ENCODE peak calls at places on chromosomes 7 and 10, in six cellular contexts. One of them, this sample, is unnamed.

GRCh38 chr7:78311176-78311575 is 512.6 kb downstream of the PHTF2 start:
- DNase-seq in transverse colon: no peak
- DNase-seq in A673: no peak
- DNase-seq in foreskin fibroblast: no peak
- DNase-seq in lower lobe of right lung: no peak
- DNase-seq in GM12865: no peak
- DNase-seq in this sample: no peak

GRCh38 chr7:107016312-107016711 is 28.2 kb upstream of the PRKAR2B start:
- DNase-seq in transverse colon: no peak
- DNase-seq in A673: no peak
- DNase-seq in foreskin fibroblast: no peak
- DNase-seq in lower lobe of right lung: no peak
- DNase-seq in GM12865: no peak
- DNase-seq in this sample: no peak

GRCh38 chr7:123979876-123980275 is 53.0 kb downstream of the TMEM229A start:
- DNase-seq in transverse colon: no peak
- DNase-seq in A673: no peak
- DNase-seq in foreskin fibroblast: no peak
- DNase-seq in lower lobe of right lung: no peak
- DNase-seq in GM12865: no peak
- DNase-seq in this sample: peak; percentile 50

GRCh38 chr10:93198401-93199175 is 124.9 kb downstream of the CYP26A1 start:
- DNase-seq in transverse colon: no peak
- DNase-seq in A673: peak; percentile 14
- DNase-seq in foreskin fibroblast: peak; percentile 22
- DNase-seq in lower lobe of right lung: no peak
- DNase-seq in GM12865: no peak
- DNase-seq in this sample: peak; percentile 11

GRCh38 chr7:95886501-95887090 is 114.2 kb downstream of the DYNC1I1 start:
- DNase-seq in transverse colon: no peak
- DNase-seq in A673: peak; percentile 43
- DNase-seq in foreskin fibroblast: no peak
- DNase-seq in lower lobe of right lung: no peak
- DNase-seq in GM12865: no peak
- DNase-seq in this sample: peak; percentile 34

GRCh38 chr10:62911210-62911963 is 95.2 kb upstream of the EGR2 start:
- DNase-seq in transverse colon: no peak
- DNase-seq in A673: no peak
- DNase-seq in foreskin fibroblast: no peak
- DNase-seq in lower lobe of right lung: no peak
- DNase-seq in GM12865: no peak
- DNase-seq in this sample: no peak

GRCh38 chr10:129057856-129058663 is 409.0 kb upstream of the MGMT start:
- DNase-seq in transverse colon: peak; percentile 57
- DNase-seq in A673: no peak
- DNase-seq in foreskin fibroblast: no peak
- DNase-seq in lower lobe of right lung: no peak
- DNase-seq in GM12865: peak; percentile 74
- DNase-seq in this sample: no peak

GRCh38 chr10:3907514-3907913 is 122.5 kb upstream of the KLF6 start:
- DNase-seq in transverse colon: no peak
- DNase-seq in A673: no peak
- DNase-seq in foreskin fibroblast: no peak
- DNase-seq in lower lobe of right lung: no peak
- DNase-seq in GM12865: no peak
- DNase-seq in this sample: no peak

GRCh38 chr7:74203157-74203556 is 6.6 kb upstream of the LAT2 start:
- DNase-seq in transverse colon: peak; percentile 39
- DNase-seq in A673: peak; percentile 79
- DNase-seq in foreskin fibroblast: peak; percentile 51
- DNase-seq in lower lobe of right lung: no peak
- DNase-seq in GM12865: peak; percentile 44
- DNase-seq in this sample: peak; percentile 66

GRCh38 chr10:73183882-73184281 is 16.0 kb downstream of the FAM149B1 start:
- DNase-seq in transverse colon: no peak
- DNase-seq in A673: no peak
- DNase-seq in foreskin fibroblast: peak; percentile 90
- DNase-seq in lower lobe of right lung: no peak
- DNase-seq in GM12865: no peak
- DNase-seq in this sample: peak; percentile 2

DNA sequence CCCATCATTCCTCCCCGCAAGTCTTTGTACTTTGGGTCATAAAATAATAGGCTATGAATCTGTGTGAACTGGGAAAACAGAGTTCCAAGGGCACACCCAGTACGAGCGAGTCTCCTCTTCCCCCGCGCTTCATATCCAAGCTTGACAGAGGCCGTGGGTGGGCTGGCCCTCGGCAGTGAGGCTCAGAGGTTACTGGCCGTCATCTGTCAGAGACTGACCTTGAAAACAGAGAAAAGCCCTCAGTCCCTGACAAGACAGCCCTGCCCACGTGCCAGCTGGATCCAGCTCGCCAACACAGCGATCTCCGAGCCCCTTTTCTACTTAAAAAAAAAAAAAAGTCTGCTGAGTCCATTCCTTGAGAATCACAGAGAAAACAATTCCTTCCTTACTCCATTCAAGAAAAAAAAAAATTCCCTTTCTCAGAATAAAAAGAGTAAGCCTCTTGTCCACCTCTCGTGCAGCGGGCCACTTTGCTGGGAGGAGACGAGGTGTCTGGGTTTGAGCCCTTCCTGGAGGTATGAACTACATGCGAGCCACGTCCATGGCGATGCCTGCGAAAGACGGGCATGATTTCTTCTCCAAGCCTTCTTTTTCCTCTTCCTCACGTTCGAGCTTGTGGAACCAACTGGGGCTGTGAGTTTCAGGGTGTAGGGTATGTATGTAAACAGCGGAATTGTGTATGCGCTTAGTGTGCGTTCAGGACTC is 755 bp upstream of the BICC1 start:
- DNase-seq in transverse colon: peak; percentile 19
- DNase-seq in A673: peak; percentile 5
- DNase-seq in foreskin fibroblast: peak; percentile 32
- DNase-seq in lower lobe of right lung: no peak
- DNase-seq in GM12865: no peak
- DNase-seq in this sample: peak; percentile 24
- H3K4me3 ChIP-seq in transverse colon: peak overlapping the region; percentile 65
- H3K4me3 ChIP-seq in A673: peak overlapping the region; percentile 53
- H3K4me3 ChIP-seq in foreskin fibroblast: peak overlapping the region; percentile 77
- H3K4me3 ChIP-seq in lower lobe of right lung: peak overlapping the region; percentile 46
- H3K4me3 ChIP-seq in GM12865: no peak overlapping the region
- H3K4me3 ChIP-seq in this sample: peak overlapping the region; percentile 52

GRCh38 chr7:100190059-100190711 is 12.5 kb downstream of the STAG3 start:
- DNase-seq in transverse colon: no peak
- DNase-seq in A673: peak; percentile 69
- DNase-seq in foreskin fibroblast: peak; percentile 21
- DNase-seq in lower lobe of right lung: no peak
- DNase-seq in GM12865: peak; percentile 74
- DNase-seq in this sample: peak; percentile 47
- TF ChIP-seq CTCF in transverse colon: peak; percentile 41
- TF ChIP-seq CTCF in A673: peak; percentile 54
- TF ChIP-seq CTCF in foreskin fibroblast: peak; percentile 37
- TF ChIP-seq CTCF in lower lobe of right lung: peak; percentile 35
- TF ChIP-seq CTCF in GM12865: peak; percentile 48
- TF ChIP-seq CTCF in this sample: peak; percentile 14

DNA sequence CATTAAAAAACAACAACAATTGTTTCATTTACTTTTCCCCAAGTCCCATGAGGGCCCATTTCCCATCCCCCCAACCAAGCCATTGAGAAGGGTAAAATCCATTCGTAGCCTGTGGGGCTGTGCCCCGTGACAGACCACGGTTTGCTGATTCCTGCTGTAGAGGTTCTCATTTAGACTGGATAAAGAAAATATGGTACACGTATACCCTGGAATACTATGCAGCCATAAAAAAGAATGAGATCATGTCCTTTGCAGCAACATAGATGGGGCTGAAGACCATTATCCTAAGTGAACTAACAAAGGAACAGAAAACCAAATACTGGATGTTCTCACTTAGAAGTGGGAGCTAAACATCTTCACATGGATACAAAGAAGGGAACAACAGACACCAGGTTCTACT is 44.9 kb downstream of the ZNF783 start:
- DNase-seq in transverse colon: no peak
- DNase-seq in A673: no peak
- DNase-seq in foreskin fibroblast: no peak
- DNase-seq in lower lobe of right lung: no peak
- DNase-seq in GM12865: no peak
- DNase-seq in this sample: no peak
- H3K4me3 ChIP-seq in transverse colon: no peak overlapping the region
- H3K4me3 ChIP-seq in A673: no peak overlapping the region
- H3K4me3 ChIP-seq in foreskin fibroblast: no peak overlapping the region
- H3K4me3 ChIP-seq in lower lobe of right lung: no peak overlapping the region
- H3K4me3 ChIP-seq in GM12865: no peak overlapping the region
- H3K4me3 ChIP-seq in this sample: no peak overlapping the region

GRCh38 chr10:96041146-96041545 is 2.2 kb upstream of the CCNJ start:
- DNase-seq in transverse colon: no peak
- DNase-seq in A673: no peak
- DNase-seq in foreskin fibroblast: no peak
- DNase-seq in lower lobe of right lung: no peak
- DNase-seq in GM12865: no peak
- DNase-seq in this sample: no peak

GRCh38 chr10:96043895-96044580 is 655 bp downstream of the CCNJ start:
- DNase-seq in transverse colon: peak; percentile 59
- DNase-seq in A673: peak; percentile 53
- DNase-seq in foreskin fibroblast: peak; percentile 45
- DNase-seq in lower lobe of right lung: peak; percentile 73
- DNase-seq in GM12865: peak; percentile 62
- DNase-seq in this sample: peak; percentile 50

GRCh38 chr10:96044686-96045085 is 1.3 kb downstream of the CCNJ start:
- DNase-seq in transverse colon: no peak
- DNase-seq in A673: peak; percentile 18
- DNase-seq in foreskin fibroblast: peak; percentile 54
- DNase-seq in lower lobe of right lung: no peak
- DNase-seq in GM12865: peak; percentile 14
- DNase-seq in this sample: peak; percentile 62

GRCh38 chr10:96046546-96046945 is 3.2 kb downstream of the CCNJ start:
- DNase-seq in transverse colon: no peak
- DNase-seq in A673: no peak
- DNase-seq in foreskin fibroblast: no peak
- DNase-seq in lower lobe of right lung: no peak
- DNase-seq in GM12865: no peak
- DNase-seq in this sample: no peak

GRCh38 chr10:96043157-96043894 is at the start of gene CCNJ:
- DNase-seq in transverse colon: peak; percentile 91
- DNase-seq in A673: peak; percentile 91
- DNase-seq in foreskin fibroblast: peak; percentile 87
- DNase-seq in lower lobe of right lung: peak; percentile 93
- DNase-seq in GM12865: peak; percentile 92
- DNase-seq in this sample: peak; percentile 93
- TF ChIP-seq CTCF in transverse colon: no peak
- TF ChIP-seq CTCF in A673: no peak
- TF ChIP-seq CTCF in foreskin fibroblast: no peak
- TF ChIP-seq CTCF in lower lobe of right lung: peak; percentile 20
- TF ChIP-seq CTCF in GM12865: no peak
- TF ChIP-seq CTCF in this sample: no peak

GRCh38 chr10:102775201-102775972 is 31.6 kb downstream of the WBP1L start:
- DNase-seq in transverse colon: peak; percentile 21
- DNase-seq in A673: no peak
- DNase-seq in foreskin fibroblast: no peak
- DNase-seq in lower lobe of right lung: no peak
- DNase-seq in GM12865: no peak
- DNase-seq in this sample: no peak
- H3K4me3 ChIP-seq in transverse colon: peak overlapping the region; percentile 40
- H3K4me3 ChIP-seq in A673: peak overlapping the region; percentile 39
- H3K4me3 ChIP-seq in foreskin fibroblast: no peak overlapping the region
- H3K4me3 ChIP-seq in lower lobe of right lung: peak overlapping the region; percentile 39
- H3K4me3 ChIP-seq in GM12865: no peak overlapping the region
- H3K4me3 ChIP-seq in this sample: no peak overlapping the region